ENCODE peak calls at places on chromosomes 12 and 14, in eight cellular contexts. I is transverse colon, E is stomach, D is spleen, S is HCT116, O is Panc1, L is vagina, M is sigmoid colon. A is an unnamed sample.
A peak's percentile ranks its signal among the peaks of the same experiment; 100 is the strongest.

GRCh38 chr14:100348253-100348729 is 25.2 kb downstream of the SLC25A47 start:
- DNase-seq in E (no peak), S (no peak), O (no peak), D (peak; percentile 34), L (no peak), M (no peak), I (no peak), A (no peak)

GRCh38 chr14:72523397-72524157 is 370.3 kb downstream of the DPF3 start:
- DNase-seq in O (no peak), S (no peak), E (no peak), D (no peak), M (no peak), I (no peak), L (no peak), A (no peak)

GRCh38 chr12:104529130-104529874 is 72.6 kb downstream of the CHST11 start:
- DNase-seq in I (no peak), E (no peak), M (no peak), D (no peak), S (no peak), O (no peak), L (no peak), A (no peak)

GRCh38 chr12:9760699-9761406 is at the start of gene CD69:
- DNase-seq in M (no peak), D (peak; percentile 82), I (peak; percentile 71), S (no peak), E (peak; percentile 45), O (no peak), L (no peak), A (peak; percentile 65)

GRCh38 chr12:131379758-131380157 is 331.1 kb upstream of the SFSWAP start:
- DNase-seq in M (no peak), E (no peak), I (no peak), S (no peak), O (no peak), D (no peak), L (no peak), A (no peak)

GRCh38 chr14:81452766-81453165 is 52.6 kb upstream of the STON2 start:
- DNase-seq in S (no peak), E (no peak), L (no peak), I (no peak), D (no peak), O (no peak), M (peak; percentile 46), A (no peak)

GRCh38 chr14:61076531-61076930 is 95.5 kb downstream of the SLC38A6 start:
- DNase-seq in D (no peak), E (no peak), O (no peak), S (no peak), L (no peak), I (no peak), M (no peak), A (no peak)

GRCh38 chr14:24080888-24081738 is 9.8 kb downstream of the CPNE6 start:
- DNase-seq in M (no peak), I (peak; percentile 85), O (no peak), S (no peak), E (peak; percentile 74), L (no peak), D (peak; percentile 94), A (peak; percentile 76)

GRCh38 chr12:1115471-1116242 is 124.6 kb downstream of the ERC1 start:
- DNase-seq in O (no peak), I (no peak), M (no peak), E (no peak), D (no peak), L (no peak), S (peak; percentile 26), A (no peak)

GRCh38 chr12:13404631-13405473 is 208.3 kb downstream of the EMP1 start:
- DNase-seq in M (no peak), S (no peak), O (no peak), I (peak; percentile 48), L (no peak), D (no peak), E (peak; percentile 59), A (no peak)

GRCh38 chr14:100306506-100307214 is 416 bp upstream of the SLC25A29 start:
- DNase-seq in E (peak; percentile 90), O (no peak), M (peak; percentile 94), I (peak; percentile 89), S (peak; percentile 54), L (no peak), D (peak; percentile 96), A (peak; percentile 94)

GRCh38 chr12:48937170-48937569 is 11.9 kb upstream of the FKBP11 start:
- DNase-seq in M (no peak), O (no peak), L (no peak), D (no peak), S (no peak), E (no peak), I (no peak), A (no peak)

GRCh38 chr12:124518051-124518932 is 49.1 kb downstream of the NCOR2 start:
- DNase-seq in M (peak; percentile 100), S (peak; percentile 56), D (no peak), I (peak; percentile 97), O (peak; percentile 71), L (peak; percentile 99), E (peak; percentile 99), A (peak; percentile 91)

GRCh38 chr14:99573436-99574098 is 30.4 kb downstream of the CCDC85C start:
- DNase-seq in O (no peak), S (no peak), I (no peak), E (no peak), D (no peak), M (no peak), L (no peak), A (no peak)

GRCh38 chr12:21416611-21417121 is 20.8 kb upstream of the PYROXD1 start:
- DNase-seq in I (no peak), M (no peak), D (no peak), L (no peak), O (no peak), E (no peak), S (no peak), A (no peak)

GRCh38 chr14:35385042-35385839 is 19.3 kb downstream of the NFKBIA start:
- DNase-seq in E (peak; percentile 63), M (peak; percentile 98), D (no peak), L (no peak), I (peak; percentile 75), O (no peak), S (no peak), A (no peak)

GRCh38 chr12:29073631-29074239 is 75.3 kb upstream of the FAR2 start:
- DNase-seq in E (no peak), I (no peak), S (peak; percentile 35), O (peak; percentile 42), D (no peak), L (no peak), M (no peak), A (no peak)

GRCh38 chr12:110639336-110640178 is 25.6 kb downstream of the TCTN1 start:
- DNase-seq in O (no peak), L (no peak), S (no peak), M (no peak), E (no peak), D (no peak), I (no peak), A (no peak)

GRCh38 chr12:51793201-51793600 is 55.3 kb downstream of the FIGNL2 start:
- DNase-seq in I (no peak), O (no peak), L (no peak), D (no peak), S (no peak), M (no peak), E (no peak), A (no peak)

GRCh38 chr14:65153101-65153500 is 50.8 kb upstream of the MAX start:
- DNase-seq in I (peak; percentile 48), D (peak; percentile 22), O (no peak), M (no peak), S (no peak), E (no peak), L (no peak), A (no peak)

GRCh38 chr14:65159281-65160062 is 57.2 kb upstream of the MAX start:
- DNase-seq in E (no peak), D (no peak), S (no peak), M (no peak), I (no peak), L (no peak), O (no peak), A (no peak)

GRCh38 chr14:65160091-65160490 is 57.8 kb upstream of the MAX start:
- DNase-seq in E (no peak), D (no peak), M (no peak), S (no peak), I (no peak), L (no peak), O (no peak), A (no peak)

GRCh38 chr14:65151329-65152010 is 49.2 kb upstream of the MAX start:
- DNase-seq in S (no peak), L (no peak), M (no peak), O (no peak), D (peak; percentile 8), I (no peak), E (no peak), A (no peak)

GRCh38 chr14:65156568-65157366 is 54.5 kb upstream of the MAX start:
- DNase-seq in D (peak; percentile 84), M (no peak), S (no peak), O (no peak), L (no peak), I (peak; percentile 19), E (no peak), A (peak; percentile 54)
- TF ChIP-seq POLR2AphosphoS5 in D (peak; percentile 21), M (no peak), S (no peak), O (no peak), L (no peak), I (no peak), E (no peak), A (peak; percentile 18)

DNA sequence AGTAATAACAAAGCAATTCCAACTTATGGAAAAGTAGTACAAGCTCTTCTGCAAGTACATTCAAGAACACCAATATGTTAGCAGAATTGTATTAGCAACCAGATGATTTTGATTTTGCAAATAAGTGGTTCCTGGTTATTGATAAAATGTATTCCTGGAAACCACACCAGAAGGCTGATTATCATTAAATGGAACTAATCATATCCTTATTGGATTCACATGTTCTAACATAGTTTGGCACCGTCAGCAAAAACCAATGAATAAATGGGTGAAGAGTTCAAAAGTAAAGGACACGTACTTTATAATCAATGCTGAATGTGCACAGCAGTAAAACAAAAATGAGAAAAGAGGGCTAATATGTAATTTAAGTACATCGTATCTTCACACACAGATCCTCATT is 248.3 kb downstream of the NELL2 start:
- DNase-seq in E (no peak), O (no peak), M (no peak), L (no peak), S (no peak), I (no peak), D (no peak), A (no peak)
- H3K4me1 ChIP-seq in E (no peaks in the 10 kb centered on the region), O (no peaks in the 10 kb centered on the region), M (no peaks in the 10 kb centered on the region), L (no peaks in the 10 kb centered on the region), S (no peaks in the 10 kb centered on the region), I (no peaks in the 10 kb centered on the region), D (no peaks in the 10 kb centered on the region), A (no peaks in the 10 kb centered on the region)

DNA sequence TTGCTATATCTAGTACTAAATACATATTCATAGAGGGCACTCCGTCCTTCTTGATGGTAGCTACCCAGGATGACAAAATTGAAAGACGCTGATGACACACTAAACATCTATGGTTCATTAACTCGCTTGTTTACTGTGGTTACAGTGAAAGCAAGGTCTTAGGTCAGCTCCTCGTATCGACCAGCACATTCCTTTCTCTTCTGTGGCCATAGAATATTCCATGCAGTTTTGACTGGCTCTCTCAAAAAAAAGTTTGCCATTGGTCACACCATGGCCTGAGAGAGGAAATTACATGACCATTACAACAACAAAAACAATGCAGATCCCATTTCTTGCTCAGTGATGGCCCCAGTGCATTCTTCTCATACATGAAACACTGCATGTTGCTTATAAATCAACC is 411.4 kb upstream of the SOX5 start:
- DNase-seq in L (no peak), O (no peak), E (no peak), D (no peak), I (no peak), S (no peak), M (no peak), A (no peak)
- H3K27me3 ChIP-seq in L (no peaks in the 10 kb centered on the region), O (no peaks in the 10 kb centered on the region), E (no peaks in the 10 kb centered on the region), D (no peaks in the 10 kb centered on the region), I (no peaks in the 10 kb centered on the region), S (no peaks in the 10 kb centered on the region), M (no peaks in the 10 kb centered on the region), A (no peaks in the 10 kb centered on the region)

GRCh38 chr14:65228956-65229355 is 126.6 kb upstream of the MAX start:
- DNase-seq in S (no peak), E (no peak), D (peak; percentile 6), L (no peak), M (no peak), I (no peak), O (no peak), A (no peak)
- TF ChIP-seq POLR2AphosphoS5 in S (no peak), E (no peak), D (no peak), L (no peak), M (no peak), I (no peak), O (no peak), A (no peak)

A was measured in upper lobe of left lung.